ENCODE peak calls at places on chromosomes 2 and 18, in six cellular contexts. O is body of pancreas, W is ovary, H is breast epithelium, B is uterus, F is neural progenitor cell. Z is an unnamed sample.

GRCh38 chr2:215450188-215451011 is 14.5 kb upstream of the FN1 start:
- DNase-seq in O (no peak), W (no peak), H (no peak), B (no peak), F (no peak), Z (no peak)

GRCh38 chr2:234963785-234964615 is 12.2 kb downstream of the SH3BP4 start:
- DNase-seq in O (peak; percentile 58), W (no peak), H (peak; percentile 74), B (peak; percentile 73), F (no peak), Z (no peak)

GRCh38 chr18:24271381-24272331 is 126.0 kb downstream of the OSBPL1A start:
- DNase-seq in O (peak; percentile 85), W (peak; percentile 83), H (peak; percentile 55), B (peak; percentile 71), F (peak; percentile 95), Z (peak; percentile 79)

GRCh38 chr2:126656311-126657145 is 570 bp downstream of the GYPC start:
- DNase-seq in O (no peak), W (peak; percentile 77), H (no peak), B (peak; percentile 32), F (peak; percentile 72), Z (peak; percentile 63)

GRCh38 chr18:59553273-59553672 is 143.9 kb downstream of the CCBE1 start:
- DNase-seq in O (no peak), W (no peak), H (no peak), B (no peak), F (no peak), Z (no peak)

GRCh38 chr18:41206341-41206740 is 748.7 kb upstream of the PIK3C3 start:
- DNase-seq in O (no peak), W (no peak), H (no peak), B (no peak), F (no peak), Z (no peak)

GRCh38 chr2:102505290-102505689 is 32.3 kb downstream of the SLC9A4 start:
- DNase-seq in O (peak; percentile 41), W (no peak), H (no peak), B (no peak), F (no peak), Z (no peak)

GRCh38 chr2:56169521-56169920 is 14.3 kb upstream of the CCDC85A start:
- DNase-seq in O (no peak), W (no peak), H (no peak), B (no peak), F (no peak), Z (no peak)

GRCh38 chr18:22084547-22084946 is 84.8 kb upstream of the GATA6 start:
- DNase-seq in O (peak; percentile 92), W (no peak), H (no peak), B (no peak), F (no peak), Z (no peak)

GRCh38 chr2:40488927-40489677 is 37.2 kb upstream of the SLC8A1 start:
- DNase-seq in O (no peak), W (no peak), H (no peak), B (peak; percentile 49), F (no peak), Z (no peak)

DNA sequence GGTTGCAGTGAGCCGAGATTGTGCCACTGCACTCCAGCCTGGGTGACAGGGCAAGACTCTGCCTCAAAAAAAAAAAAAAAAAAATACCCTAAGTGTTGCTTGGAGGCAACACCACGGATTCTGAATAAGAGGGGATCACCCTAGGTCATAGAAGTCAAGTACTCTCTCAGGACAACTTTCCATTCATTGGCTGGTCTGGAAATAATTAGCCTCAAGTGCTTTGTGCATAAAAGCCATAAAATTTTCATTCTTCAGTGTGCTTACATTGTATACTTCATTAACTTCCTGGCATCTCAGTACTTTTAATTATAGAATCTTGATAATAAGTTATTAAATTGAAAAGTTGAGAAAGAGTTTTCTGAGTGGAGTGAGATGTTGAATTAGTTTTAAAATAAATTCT is 876.0 kb upstream of the FAM98A start:
- DNase-seq in O (no peak), W (no peak), H (no peak), B (no peak), F (no peak), Z (no peak)
- H3K4me1 ChIP-seq in O (no peaks in the 10 kb centered on the region), W (no peaks in the 10 kb centered on the region), H (no peaks in the 10 kb centered on the region), B (no peaks in the 10 kb centered on the region), F (no peaks in the 10 kb centered on the region), Z (no peaks in the 10 kb centered on the region)

GRCh38 chr2:112584134-112584890 is at the start of gene CHCHD5:
- DNase-seq in O (peak; percentile 98), W (peak; percentile 96), H (peak; percentile 95), B (peak; percentile 96), F (peak; percentile 95), Z (peak; percentile 96)
- TF ChIP-seq CTCF in O (peak; percentile 34), W (peak; percentile 47), H (peak; percentile 38), B (peak; percentile 21), F (peak; percentile 47), Z (peak; percentile 58)

DNA sequence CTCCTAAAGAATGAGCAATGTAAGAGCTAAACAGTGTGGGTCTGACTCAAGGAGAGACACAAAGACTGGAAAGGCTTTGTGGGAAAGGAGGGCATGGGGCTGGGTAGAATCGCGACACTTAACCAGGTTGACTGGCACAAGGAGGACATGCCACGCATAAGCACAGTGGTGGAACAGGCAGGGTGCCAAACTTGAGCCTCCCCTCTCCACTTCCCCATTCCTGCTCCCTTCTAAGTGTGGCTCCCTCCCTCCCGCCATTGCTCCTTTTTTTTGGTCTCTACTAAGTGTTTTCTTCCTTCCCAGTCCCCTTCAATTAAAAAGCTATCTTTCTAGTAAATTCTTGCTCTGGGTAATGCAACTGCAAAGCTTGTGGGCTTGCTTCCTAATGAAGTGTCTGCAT is 40.3 kb upstream of the ZFP36L2 start:
- DNase-seq in O (peak; percentile 70), W (peak; percentile 60), H (no peak), B (peak; percentile 48), F (no peak), Z (peak; percentile 54)
- H3K4me1 ChIP-seq in O (no peaks in the 10 kb centered on the region), W (peaks cover 31% of the 10 kb centered on the region), H (peaks cover 6% of the 10 kb centered on the region), B (peaks cover 16% of the 10 kb centered on the region), F (peaks cover 38% of the 10 kb centered on the region), Z (peaks cover 56% of the 10 kb centered on the region)

GRCh38 chr2:132424526-132425121 is 8.0 kb downstream of the GPR39 start:
- DNase-seq in O (peak; percentile 54), W (no peak), H (no peak), B (no peak), F (no peak), Z (no peak)
- TF ChIP-seq CTCF in O (peak; percentile 32), W (no peak), H (no peak), B (no peak), F (no peak), Z (no peak)

GRCh38 chr2:159137511-159138101 is 148.9 kb downstream of the WDSUB1 start:
- DNase-seq in O (no peak), W (no peak), H (no peak), B (no peak), F (no peak), Z (no peak)
- H3K4me1 ChIP-seq in O (peaks cover 10% of the 10 kb centered on the region), W (peaks cover 14% of the 10 kb centered on the region), H (no peaks in the 10 kb centered on the region), B (peaks cover 4% of the 10 kb centered on the region), F (peaks cover 27% of the 10 kb centered on the region), Z (peaks cover 64% of the 10 kb centered on the region)

Z was measured in heart right ventricle.